ENCODE peak calls at places on chromosomes 6 and 20, in six cellular contexts. D is EL, J is breast epithelium, U is fibroblast of pulmonary artery, O is AG20443, Z is brain microvascular endothelial cell. Q is an unnamed sample.

GRCh38 chr20:34538671-34539123 is 19.8 kb upstream of the MAP1LC3A start:
- DNase-seq in D (peak), J (no peak), U (peak), O (peak), Z (peak), Q (peak)

GRCh38 chr6:36333889-36334288 is 2.8 kb downstream of the BNIP5 start:
- DNase-seq in D (peak), J (no peak), U (peak), O (peak), Z (no peak), Q (no peak)

GRCh38 chr6:27168586-27169443 is 78.7 kb upstream of the PRSS16 start:
- DNase-seq in D (peak), J (no peak), U (peak), O (peak), Z (peak), Q (peak)

GRCh38 chr6:139129284-139129683 is 5.6 kb upstream of the HECA start:
- DNase-seq in D (no peak), J (no peak), U (peak), O (peak), Z (peak), Q (no peak)

GRCh38 chr6:117548797-117549301 is 53.5 kb downstream of the GOPC start:
- DNase-seq in D (peak), J (no peak), U (peak), O (peak), Z (no peak), Q (peak)

GRCh38 chr6:166078294-166078693 is 89.4 kb downstream of the TBXT start:
- DNase-seq in D (peak), J (no peak), U (peak), O (peak), Z (peak), Q (peak)

GRCh38 chr6:119129968-119130484 is 51.6 kb upstream of the FAM184A start:
- DNase-seq in D (peak), J (no peak), U (peak), O (peak), Z (peak), Q (peak)

GRCh38 chr6:152697634-152698033 is at the start of gene MYCT1:
- DNase-seq in D (no peak), J (no peak), U (peak), O (no peak), Z (no peak), Q (no peak)

GRCh38 chr6:107246972-107247615 is 131.8 kb upstream of the BEND3 start:
- DNase-seq in D (no peak), J (no peak), U (peak), O (no peak), Z (no peak), Q (no peak)

GRCh38 chr6:37024665-37025337 is 19.3 kb downstream of the FGD2 start:
- DNase-seq in D (peak), J (no peak), U (no peak), O (peak), Z (no peak), Q (peak)

GRCh38 chr6:77340331-77340730 is 123.0 kb downstream of the HTR1B start:
- DNase-seq in D (no peak), J (no peak), U (no peak), O (no peak), Z (no peak), Q (no peak)

GRCh38 chr20:57661201-57662027 is 41.2 kb upstream of the ZBP1 start:
- DNase-seq in D (no peak), J (peak), U (no peak), O (no peak), Z (no peak), Q (no peak)

GRCh38 chr20:49167811-49168507 is 20.2 kb downstream of the STAU1 start:
- DNase-seq in D (no peak), J (no peak), U (peak), O (peak), Z (no peak), Q (no peak)

GRCh38 chr6:56758120-56758519 is 115.4 kb upstream of the DST start:
- DNase-seq in D (peak), J (no peak), U (no peak), O (no peak), Z (no peak), Q (no peak)

GRCh38 chr6:116397960-116398359 is 27.2 kb downstream of the DSE start:
- DNase-seq in D (peak), J (no peak), U (peak), O (peak), Z (no peak), Q (no peak)

GRCh38 chr6:105136433-105137350 is 43.1 kb downstream of the POPDC3 start:
- DNase-seq in D (peak), J (no peak), U (peak), O (peak), Z (peak), Q (no peak)

GRCh38 chr20:61736751-61737310 is 328.9 kb downstream of the TAF4 start:
- DNase-seq in D (no peak), J (no peak), U (no peak), O (no peak), Z (no peak), Q (no peak)

GRCh38 chr6:149357726-149358538 is 40.4 kb downstream of the TAB2 start:
- DNase-seq in D (no peak), J (no peak), U (no peak), O (no peak), Z (no peak), Q (no peak)

GRCh38 chr20:48741669-48742068 is 86.1 kb downstream of the PREX1 start:
- DNase-seq in D (no peak), J (no peak), U (no peak), O (no peak), Z (no peak), Q (no peak)

GRCh38 chr20:15138548-15139126 is 801.2 kb upstream of the FLRT3 start:
- DNase-seq in D (no peak), J (no peak), U (no peak), O (no peak), Z (no peak), Q (no peak)

GRCh38 chr6:27545271-27546046 is 72.6 kb upstream of the ZNF184 start:
- DNase-seq in D (peak), J (no peak), U (peak), O (no peak), Z (peak), Q (peak)

GRCh38 chr6:43846556-43846955 is 76.5 kb downstream of the VEGFA start:
- DNase-seq in D (peak), J (no peak), U (no peak), O (no peak), Z (no peak), Q (no peak)

GRCh38 chr6:121549741-121550140 is 114.3 kb downstream of the GJA1 start:
- DNase-seq in D (peak), J (no peak), U (peak), O (peak), Z (peak), Q (peak)

GRCh38 chr20:57648878-57649616 is 28.8 kb upstream of the ZBP1 start:
- DNase-seq in D (no peak), J (no peak), U (no peak), O (no peak), Z (no peak), Q (no peak)

GRCh38 chr6:81614292-81614691 is 138.2 kb downstream of the TENT5A start:
- DNase-seq in D (peak), J (no peak), U (peak), O (peak), Z (peak), Q (peak)

GRCh38 chr6:34508425-34508824 is 42.5 kb downstream of the PACSIN1 start:
- DNase-seq in D (no peak), J (no peak), U (no peak), O (no peak), Z (no peak), Q (no peak)

Q was measured in A172.